ENCODE peak calls at places on chromosomes 3 and 15, in four cellular contexts. I is caudate nucleus, V is SJSA1, C is A549. P is an unnamed sample.

GRCh38 chr3:147618636-147619035 is 209.5 kb downstream of the ZIC1 start:
- DNase-seq in I (no peak), V (no peak), C (no peak), P (no peak)

GRCh38 chr3:94413721-94414106 is 350.9 kb downstream of the NSUN3 start:
- DNase-seq in I (no peak), V (no peak), C (no peak), P (no peak)

GRCh38 chr15:40330368-40330836 is 6.9 kb downstream of the INAFM2 start:
- DNase-seq in I (peak; percentile 25), V (no peak), C (no peak), P (no peak)

GRCh38 chr3:3165241-3165640 is 14.2 kb downstream of the CRBN start:
- DNase-seq in I (no peak), V (no peak), C (no peak), P (no peak)

GRCh38 chr3:38165722-38166387 is 518 bp downstream of the OXSR1 start:
- DNase-seq in I (peak; percentile 52), V (no peak), C (peak; percentile 62), P (no peak)

GRCh38 chr15:70474682-70475438 is 288.5 kb downstream of the UACA start:
- DNase-seq in I (no peak), V (peak; percentile 93), C (peak; percentile 96), P (peak; percentile 95)

GRCh38 chr15:47366884-47367283 is 350.4 kb upstream of the SEMA6D start:
- DNase-seq in I (no peak), V (no peak), C (no peak), P (no peak)

GRCh38 chr15:37098468-37099320 is 1.7 kb downstream of the MEIS2 start:
- DNase-seq in I (no peak), V (no peak), C (peak; percentile 14), P (no peak)

GRCh38 chr15:67824900-67825879 is at the start of gene SKOR1:
- DNase-seq in I (no peak), V (no peak), C (peak; percentile 46), P (no peak)

GRCh38 chr3:111676177-111677021 is 81.3 kb upstream of the ZBED2 start:
- DNase-seq in I (no peak), V (peak; percentile 54), C (peak; percentile 86), P (peak; percentile 92)

GRCh38 chr3:64291956-64292355 is 66.7 kb upstream of the PRICKLE2 start:
- DNase-seq in I (no peak), V (no peak), C (no peak), P (no peak)

GRCh38 chr3:120348981-120349818 is at the start of gene LRRC58:
- DNase-seq in I (peak; percentile 85), V (peak; percentile 85), C (peak; percentile 95), P (peak; percentile 54)

GRCh38 chr15:40338041-40338657 is 2.6 kb downstream of the CCDC9B start:
- DNase-seq in I (peak; percentile 62), V (peak; percentile 94), C (peak; percentile 66), P (no peak)

GRCh38 chr3:129399895-129400357 is 28.5 kb downstream of the EFCAB12 start:
- DNase-seq in I (no peak), V (no peak), C (peak; percentile 53), P (no peak)

GRCh38 chr15:35686347-35686746 is 140.4 kb upstream of the DPH6 start:
- DNase-seq in I (no peak), V (no peak), C (no peak), P (no peak)

GRCh38 chr3:90024986-90025385 is 917.6 kb downstream of the EPHA3 start:
- DNase-seq in I (no peak), V (no peak), C (no peak), P (no peak)

GRCh38 chr15:73560501-73561117 is 72.6 kb downstream of the NPTN start:
- DNase-seq in I (peak; percentile 12), V (no peak), C (peak; percentile 80), P (peak; percentile 26)

GRCh38 chr15:45670511-45670910 is 35.7 kb downstream of the SQOR start:
- DNase-seq in I (no peak), V (no peak), C (no peak), P (no peak)

GRCh38 chr3:115245899-115246298 is 98.8 kb upstream of the ZBTB20 start:
- DNase-seq in I (no peak), V (no peak), C (no peak), P (no peak)

GRCh38 chr3:108153451-108153981 is 62.7 kb upstream of the CD47 start:
- DNase-seq in I (no peak), V (no peak), C (peak; percentile 71), P (no peak)

GRCh38 chr3:146136647-146137046 is 24.3 kb downstream of the PLOD2 start:
- DNase-seq in I (no peak), V (no peak), C (no peak), P (no peak)

GRCh38 chr15:40939909-40940801 is 11.0 kb downstream of the DLL4 start:
- DNase-seq in I (no peak), V (no peak), C (no peak), P (no peak)

GRCh38 chr3:10090181-10090580 is 17.9 kb downstream of the FANCD2OS start:
- DNase-seq in I (no peak), V (no peak), C (peak; percentile 44), P (no peak)

GRCh38 chr15:27358751-27359434 is 387.9 kb downstream of the GABRG3 start:
- DNase-seq in I (peak; percentile 13), V (no peak), C (peak; percentile 16), P (no peak)

GRCh38 chr3:82293867-82294266 is 532.4 kb upstream of the GBE1 start:
- DNase-seq in I (no peak), V (no peak), C (no peak), P (no peak)

GRCh38 chr3:16134173-16134928 is 40.1 kb upstream of the GALNT15 start:
- DNase-seq in I (no peak), V (no peak), C (no peak), P (no peak)

GRCh38 chr3:10945683-10946287 is 46.8 kb upstream of the SLC6A1 start:
- DNase-seq in I (peak; percentile 71), V (peak; percentile 57), C (peak; percentile 53), P (no peak)

GRCh38 chr3:32313723-32314473 is 75.4 kb downstream of the CMTM8 start:
- DNase-seq in I (peak; percentile 31), V (no peak), C (no peak), P (no peak)

GRCh38 chr15:79121571-79121970 is 31.0 kb upstream of the RASGRF1 start:
- DNase-seq in I (no peak), V (no peak), C (no peak), P (no peak)

GRCh38 chr3:55692958-55693558 is 206.0 kb upstream of the WNT5A start:
- DNase-seq in I (no peak), V (peak; percentile 65), C (no peak), P (no peak)

GRCh38 chr15:44308415-44308814 is 19.9 kb downstream of the GOLM2 start:
- DNase-seq in I (no peak), V (no peak), C (no peak), P (no peak)

GRCh38 chr3:163368168-163368567 is 1710.1 kb downstream of the SI start:
- DNase-seq in I (no peak), V (no peak), C (peak; percentile 3), P (no peak)

GRCh38 chr15:39801641-39802309 is 19.1 kb upstream of the FSIP1 start:
- DNase-seq in I (peak; percentile 8), V (no peak), C (peak; percentile 48), P (no peak)

GRCh38 chr3:45112939-45113338 is 33.2 kb downstream of the CDCP1 start:
- DNase-seq in I (no peak), V (no peak), C (no peak), P (no peak)

GRCh38 chr15:49040151-49040550 is 6.1 kb downstream of the SECISBP2L start:
- DNase-seq in I (no peak), V (no peak), C (no peak), P (no peak)
- H3K27ac ChIP-seq in I (peak overlapping the region; percentile 77), V (no peak overlapping the region), C (no peak overlapping the region), P (no peak overlapping the region)

DNA sequence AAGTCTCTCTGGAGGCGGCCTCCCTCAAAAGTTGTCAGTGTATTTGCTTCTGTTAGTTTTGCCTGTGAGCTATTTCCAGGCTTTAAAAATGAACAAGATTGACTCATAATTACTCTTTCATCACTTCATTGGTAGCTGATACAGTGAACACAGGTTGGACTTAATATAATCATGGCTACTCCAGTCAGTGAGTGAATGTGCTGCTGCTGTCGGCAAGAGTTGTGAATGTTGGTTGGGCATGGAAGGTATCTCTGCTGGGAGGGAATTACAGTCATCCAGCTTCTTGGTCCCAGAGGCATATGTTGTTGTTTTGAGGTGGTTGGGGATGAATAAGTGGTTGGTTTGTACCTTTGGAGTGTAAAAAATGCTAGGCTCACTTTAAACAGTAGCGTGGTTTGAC is 11.5 kb downstream of the TCF12 start:
- DNase-seq in I (no peak), V (no peak), C (no peak), P (no peak)
- H3K27ac ChIP-seq in I (no peak overlapping the region), V (no peak overlapping the region), C (no peak overlapping the region), P (peak overlapping the region; percentile 22)

DNA sequence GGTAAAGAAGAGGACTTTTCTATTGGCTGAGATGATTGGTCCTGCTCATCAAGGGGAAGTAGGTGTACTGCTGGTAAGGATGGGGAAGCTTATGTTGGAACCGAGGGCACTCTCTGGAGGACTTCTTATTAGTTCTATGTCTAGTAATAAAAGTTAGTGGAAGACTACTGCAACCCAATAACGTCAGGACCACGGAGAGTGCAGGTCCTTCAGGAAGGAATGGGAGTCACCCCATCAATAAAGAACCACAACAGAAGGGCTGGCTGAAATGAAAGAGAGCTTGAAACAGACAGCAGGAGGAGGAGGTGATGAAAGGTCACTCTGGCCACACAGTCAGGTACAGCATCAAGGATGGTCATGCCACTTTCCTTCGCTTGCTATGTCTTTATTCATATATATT is 68.8 kb upstream of the PRR23E start:
- DNase-seq in I (no peak), V (no peak), C (no peak), P (no peak)
- H3K27ac ChIP-seq in I (no peak overlapping the region), V (no peak overlapping the region), C (no peak overlapping the region), P (no peak overlapping the region)

DNA sequence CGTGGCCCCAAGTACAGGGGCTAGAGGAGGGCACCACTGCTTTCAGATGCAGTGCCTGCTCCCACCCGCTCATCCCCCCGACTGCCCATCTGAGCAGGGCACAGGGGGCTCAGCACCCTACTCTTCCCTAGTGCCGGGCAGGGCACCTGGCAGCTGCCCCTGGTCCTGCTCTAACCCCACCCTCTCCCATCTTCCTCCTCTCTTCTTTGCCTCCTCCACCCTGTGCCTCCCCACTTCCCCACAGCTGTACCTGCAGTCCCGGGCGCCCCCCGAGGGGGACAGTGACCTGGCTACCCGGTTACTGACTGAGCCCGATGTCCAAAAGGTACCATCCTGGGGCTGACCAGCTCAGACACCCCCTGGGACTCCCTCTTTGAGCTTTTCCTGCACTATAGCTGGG is 12.8 kb downstream of the NBEAL2 start:
- DNase-seq in I (no peak), V (no peak), C (no peak), P (no peak)
- H3K27ac ChIP-seq in I (no peak overlapping the region), V (no peak overlapping the region), C (no peak overlapping the region), P (no peak overlapping the region)

DNA sequence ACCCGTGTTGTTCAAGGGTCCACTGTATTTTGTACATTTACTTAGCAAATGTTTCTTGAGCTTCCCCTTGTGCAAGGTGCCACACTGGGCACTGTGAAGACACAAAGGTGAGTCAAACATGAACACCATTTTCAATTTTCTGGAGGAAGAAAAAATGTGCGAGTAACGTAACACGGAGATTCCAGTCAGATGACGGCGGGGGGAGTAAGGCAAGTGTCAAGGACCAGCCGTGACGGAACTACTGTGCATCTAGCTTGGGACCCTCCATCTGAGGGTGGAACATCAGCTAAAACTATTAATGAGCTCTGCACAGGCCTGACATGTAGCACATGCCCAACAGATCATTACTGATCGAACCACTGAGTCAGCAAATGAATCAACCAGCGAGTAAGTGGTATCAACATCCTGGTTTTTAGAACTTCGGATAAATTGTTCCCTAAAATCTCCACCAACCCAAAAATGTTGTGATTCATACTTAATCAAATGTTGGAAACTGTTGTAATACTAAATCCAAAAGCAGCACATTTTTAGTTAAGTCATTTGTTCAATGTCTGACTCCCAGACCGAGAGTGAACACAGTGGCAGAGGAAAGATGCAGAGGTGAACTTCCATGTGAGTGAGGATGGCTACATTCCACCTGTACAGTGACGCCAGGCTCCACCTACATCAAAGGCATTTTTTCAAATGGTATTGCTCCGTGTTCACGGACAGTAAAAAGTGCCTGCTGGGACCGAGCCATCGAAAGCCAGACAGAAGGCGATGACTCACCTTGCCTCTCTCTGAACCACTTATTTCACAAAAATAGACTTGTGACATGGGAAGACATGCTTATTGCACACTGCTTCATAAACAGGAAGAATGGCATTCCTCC is 172.2 kb downstream of the ATP10A start:
- DNase-seq in I (peak; percentile 59), V (no peak), C (no peak), P (peak; percentile 74)
- H3K27ac ChIP-seq in I (peak overlapping the region; percentile 60), V (no peak overlapping the region), C (no peak overlapping the region), P (peak overlapping the region; percentile 10)